ENCODE peak calls at places on chromosome 18, in ten cellular contexts. L is SK-N-MC, D is GM12891, I is stomach, Q is breast epithelium, N is K562, G is upper lobe of left lung, J is GM23338, Y is H1, R is HepG2. E is an unnamed sample.

GRCh38 chr18:7273301-7273911 is 42.5 kb downstream of the LRRC30 start:
- DNase-seq in Y (no peak), I (peak), G (no peak), L (no peak), J (no peak), N (no peak), R (no peak), D (no peak), Q (no peak), E (peak)

GRCh38 chr18:24810561-24810960 is 350.1 kb downstream of the HRH4 start:
- DNase-seq in Y (no peak), N (no peak), I (no peak), L (no peak), R (no peak), J (no peak), G (no peak), D (no peak), Q (no peak), E (no peak)

GRCh38 chr18:77039196-77040140 is 93.1 kb downstream of the MBP start:
- DNase-seq in R (no peak), J (no peak), Q (no peak), D (no peak), N (no peak), L (no peak), G (no peak), Y (no peak), I (no peak), E (no peak)

GRCh38 chr18:59917422-59917821 is 17.6 kb downstream of the PMAIP1 start:
- DNase-seq in Q (no peak), G (no peak), I (no peak), L (no peak), R (no peak), N (peak), Y (no peak), J (peak), D (no peak), E (no peak)

GRCh38 chr18:26471027-26471426 is 77.3 kb downstream of the KCTD1 start:
- DNase-seq in Q (no peak), R (no peak), J (no peak), L (no peak), I (no peak), Y (no peak), D (no peak), N (no peak), G (no peak), E (no peak)

GRCh38 chr18:63410792-63411191 is 11.5 kb downstream of the VPS4B start:
- DNase-seq in I (no peak), D (no peak), G (no peak), Y (no peak), L (no peak), J (no peak), N (no peak), R (peak), Q (no peak), E (no peak)

GRCh38 chr18:60017371-60017770 is 117.6 kb downstream of the PMAIP1 start:
- DNase-seq in I (no peak), D (no peak), Q (no peak), J (no peak), Y (no peak), N (no peak), G (peak), R (no peak), L (no peak), E (no peak)

GRCh38 chr18:59220164-59220783 is 316 bp downstream of the GRP start:
- DNase-seq in R (no peak), J (peak), D (peak), L (no peak), G (peak), Y (no peak), N (no peak), Q (no peak), I (no peak), E (no peak)

GRCh38 chr18:13551305-13551603 is 175.1 kb downstream of the FAM210A start:
- DNase-seq in G (no peak), L (no peak), Q (no peak), N (no peak), D (no peak), I (no peak), Y (no peak), J (no peak), R (no peak), E (no peak)

GRCh38 chr18:63131106-63131943 is 188.2 kb downstream of the BCL2 start:
- DNase-seq in D (no peak), R (peak), G (no peak), N (peak), Y (no peak), J (peak), L (no peak), Q (no peak), I (no peak), E (no peak)

GRCh38 chr18:79870369-79871025 is 72.8 kb downstream of the KCNG2 start:
- DNase-seq in Q (no peak), I (no peak), Y (no peak), G (no peak), J (no peak), D (no peak), R (no peak), N (no peak), L (no peak), E (peak)

GRCh38 chr18:34740724-34741123 is 30.6 kb downstream of the DTNA start:
- DNase-seq in Q (no peak), G (no peak), L (no peak), J (no peak), D (no peak), R (no peak), Y (no peak), N (no peak), I (no peak), E (no peak)

GRCh38 chr18:13502585-13502984 is 223.8 kb downstream of the FAM210A start:
- DNase-seq in J (no peak), R (no peak), G (no peak), L (no peak), N (no peak), D (no peak), Y (no peak), I (no peak), Q (no peak), E (no peak)

GRCh38 chr18:55685638-55686037 is 97.6 kb upstream of the TCF4 start:
- DNase-seq in R (no peak), Y (no peak), Q (no peak), I (no peak), L (no peak), J (no peak), D (no peak), N (no peak), G (no peak), E (no peak)

GRCh38 chr18:24992491-24992890 is 359.5 kb downstream of the ZNF521 start:
- DNase-seq in R (no peak), G (no peak), Q (no peak), D (no peak), Y (no peak), L (no peak), I (no peak), N (no peak), J (no peak), E (no peak)

GRCh38 chr18:67282796-67283195 is 233.7 kb downstream of the DSEL start:
- DNase-seq in Y (no peak), D (no peak), L (no peak), N (no peak), G (no peak), Q (no peak), I (no peak), R (no peak), J (peak), E (no peak)

GRCh38 chr18:59536181-59536580 is 161.0 kb downstream of the CCBE1 start:
- DNase-seq in Q (no peak), J (no peak), L (no peak), N (no peak), G (no peak), Y (no peak), I (no peak), D (no peak), R (no peak), E (no peak)

GRCh38 chr18:32289480-32290075 is 99.7 kb downstream of the MEP1B start:
- DNase-seq in G (no peak), L (no peak), Y (no peak), Q (no peak), N (peak), R (peak), J (peak), I (peak), D (peak), E (no peak)

GRCh38 chr18:13376298-13376840 is 157.8 kb downstream of the LDLRAD4 start:
- DNase-seq in Q (no peak), I (no peak), J (no peak), R (no peak), Y (no peak), D (no peak), L (no peak), G (peak), N (no peak), E (no peak)

GRCh38 chr18:27860701-27861107 is 316.2 kb downstream of the CDH2 start:
- DNase-seq in Y (no peak), L (no peak), D (no peak), N (no peak), G (no peak), J (no peak), R (peak), Q (no peak), I (no peak), E (no peak)

GRCh38 chr18:56651771-56652092 is 573 bp downstream of the WDR7 start:
- DNase-seq in G (no peak), R (no peak), N (no peak), D (no peak), L (no peak), Y (no peak), I (no peak), Q (no peak), J (no peak), E (no peak)

GRCh38 chr18:79697178-79697577 is 17.6 kb downstream of the CTDP1 start:
- DNase-seq in J (no peak), N (no peak), I (no peak), R (no peak), L (no peak), D (no peak), Y (no peak), Q (no peak), G (no peak), E (no peak)

GRCh38 chr18:57435851-57436192 is 648 bp downstream of the ONECUT2 start:
- DNase-seq in Y (no peak), G (no peak), D (no peak), N (no peak), Q (no peak), L (no peak), J (peak), R (no peak), I (no peak), E (no peak)

GRCh38 chr18:80022613-80023012 is 11.6 kb upstream of the RBFA start:
- DNase-seq in Y (no peak), J (peak), D (no peak), R (no peak), L (no peak), N (peak), I (no peak), Q (no peak), G (no peak), E (no peak)

GRCh38 chr18:61554117-61554776 is 221.0 kb downstream of the CDH20 start:
- DNase-seq in G (peak), D (no peak), I (no peak), N (no peak), R (no peak), Q (no peak), L (no peak), J (peak), Y (no peak), E (peak)

GRCh38 chr18:55821219-55821618 is 233.2 kb upstream of the TCF4 start:
- DNase-seq in R (no peak), J (no peak), G (no peak), N (no peak), I (no peak), D (no peak), Y (no peak), L (no peak), Q (no peak), E (no peak)

GRCh38 chr18:79961527-79962291 is 2.7 kb upstream of the HSBP1L1 start:
- DNase-seq in Q (no peak), R (peak), I (no peak), N (peak), D (no peak), Y (no peak), G (peak), L (no peak), J (no peak), E (peak)

GRCh38 chr18:50636366-50637057 is 76.6 kb downstream of the MAPK4 start:
- DNase-seq in N (no peak), R (no peak), I (no peak), Q (no peak), G (no peak), J (no peak), Y (no peak), D (no peak), L (no peak), E (no peak)

GRCh38 chr18:25896178-25896780 is 194.1 kb downstream of the SS18 start:
- DNase-seq in J (peak), N (peak), Q (no peak), G (no peak), Y (no peak), L (peak), D (peak), I (no peak), R (peak), E (no peak)

GRCh38 chr18:31680836-31681568 is 3.4 kb downstream of the B4GALT6 start:
- DNase-seq in G (no peak), L (no peak), R (no peak), D (no peak), I (no peak), Q (no peak), Y (no peak), J (peak), N (peak), E (no peak)

GRCh38 chr18:79872852-79873444 is 75.2 kb downstream of the KCNG2 start:
- DNase-seq in I (no peak), Y (no peak), N (no peak), L (no peak), G (peak), D (no peak), Q (no peak), R (no peak), J (no peak), E (peak)

GRCh38 chr18:48575658-48576453 is 37.0 kb downstream of the CTIF start:
- DNase-seq in G (peak), Y (no peak), R (peak), I (peak), Q (no peak), L (no peak), J (no peak), D (no peak), N (no peak), E (peak)

GRCh38 chr18:34120294-34120693 is 104.4 kb downstream of the NOL4 start:
- DNase-seq in D (no peak), J (no peak), Q (no peak), G (no peak), N (no peak), L (no peak), I (no peak), R (no peak), Y (no peak), E (no peak)

GRCh38 chr18:48955528-48956261 is 4.9 kb upstream of the SMAD7 start:
- DNase-seq in G (no peak), R (no peak), D (no peak), L (no peak), Y (no peak), I (peak), N (peak), Q (no peak), J (peak), E (peak)

GRCh38 chr18:61136852-61137251 is 196.4 kb upstream of the CDH20 start:
- DNase-seq in Q (no peak), I (no peak), R (no peak), D (no peak), G (no peak), Y (no peak), J (no peak), N (no peak), L (no peak), E (no peak)

GRCh38 chr18:62637807-62638687 is 77.3 kb upstream of the PHLPP1 start:
- DNase-seq in D (peak), J (peak), R (peak), N (peak), G (no peak), Y (peak), L (peak), Q (no peak), I (peak), E (no peak)

GRCh38 chr18:57466745-57467144 is 31.6 kb downstream of the ONECUT2 start:
- DNase-seq in L (no peak), G (no peak), Q (no peak), J (peak), R (no peak), I (no peak), D (no peak), N (no peak), Y (no peak), E (no peak)

GRCh38 chr18:48453330-48454063 is 44.3 kb upstream of the ZBTB7C start:
- DNase-seq in N (no peak), Y (no peak), I (no peak), D (no peak), L (no peak), G (no peak), Q (peak), R (no peak), J (no peak), E (no peak)

GRCh38 chr18:54973046-54973445 is 13.8 kb upstream of the CCDC68 start:
- DNase-seq in D (no peak), N (no peak), L (no peak), Y (no peak), Q (no peak), I (no peak), J (no peak), R (no peak), G (no peak), E (no peak)

GRCh38 chr18:77608807-77609206 is 359.2 kb downstream of the GALR1 start:
- DNase-seq in J (no peak), N (no peak), L (no peak), G (no peak), I (no peak), D (no peak), Y (no peak), R (no peak), Q (no peak), E (no peak)

GRCh38 chr18:42292654-42293053 is 337.6 kb downstream of the PIK3C3 start:
- DNase-seq in L (no peak), I (no peak), Y (no peak), N (no peak), D (no peak), J (no peak), R (no peak), G (no peak), Q (no peak), E (no peak)

GRCh38 chr18:42296192-42296591 is 341.2 kb downstream of the PIK3C3 start:
- DNase-seq in Q (no peak), J (no peak), Y (no peak), R (no peak), G (no peak), N (no peak), I (no peak), D (no peak), L (no peak), E (no peak)

GRCh38 chr18:42287047-42287446 is 332.0 kb downstream of the PIK3C3 start:
- DNase-seq in J (no peak), R (no peak), N (no peak), L (no peak), I (no peak), D (no peak), Q (no peak), G (no peak), Y (no peak), E (no peak)

GRCh38 chr18:42289526-42289925 is 334.5 kb downstream of the PIK3C3 start:
- DNase-seq in Y (no peak), Q (no peak), R (no peak), D (no peak), I (no peak), L (no peak), G (no peak), J (peak), N (no peak), E (no peak)

DNA sequence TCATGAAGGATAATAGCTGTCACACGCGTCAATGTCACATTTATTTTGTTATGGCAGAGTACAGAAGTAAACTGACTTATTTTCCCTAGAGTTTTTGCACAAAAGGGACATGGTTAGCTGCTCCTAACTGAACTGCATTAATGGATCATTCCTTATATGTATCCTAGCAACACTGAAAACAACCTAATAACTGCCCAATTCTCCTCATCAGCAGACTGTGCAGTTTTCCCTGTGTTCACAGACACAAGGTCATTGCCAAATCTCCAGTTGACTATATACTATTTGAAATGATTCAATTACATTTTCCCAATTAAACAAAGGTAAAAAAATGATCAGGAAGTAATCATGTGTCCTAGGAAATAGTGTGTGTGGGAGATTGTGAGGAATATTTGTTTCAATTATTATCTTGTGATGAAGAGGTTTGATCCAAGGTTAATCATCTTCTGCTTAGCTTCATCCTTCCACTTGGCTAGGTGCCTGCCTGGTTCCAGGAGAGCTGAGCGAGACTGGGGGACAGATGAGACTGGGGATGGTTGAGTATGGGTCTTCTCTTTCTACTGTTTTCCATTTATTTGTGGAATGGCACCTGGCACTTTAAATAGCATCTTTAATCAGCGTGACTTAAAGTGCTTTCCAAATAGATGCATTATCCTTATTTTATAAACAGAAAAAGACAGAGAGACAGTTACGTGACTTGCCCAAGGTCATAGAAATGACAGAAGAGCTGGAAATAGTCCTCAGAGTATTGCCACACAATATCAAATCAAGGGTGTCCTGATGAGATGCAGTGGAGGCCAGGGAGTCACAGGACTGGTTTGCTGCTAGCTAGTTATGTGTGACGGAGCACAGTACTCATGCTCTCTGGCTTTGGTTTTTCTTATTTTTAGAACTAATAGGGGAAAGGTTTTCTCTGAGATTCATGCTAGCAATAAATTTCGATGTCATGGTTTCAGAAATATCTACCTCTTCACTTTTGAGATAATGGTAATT is 335.6 kb downstream of the PIK3C3 start:
- DNase-seq in I (no peak), G (no peak), J (no peak), N (no peak), Y (no peak), R (no peak), L (no peak), Q (no peak), D (no peak), E (no peak)
- TF ChIP-seq POLR2AphosphoS5 in I (no peak), G (no peak), J (no peak), N (no peak), Y (no peak), R (no peak), L (no peak), Q (no peak), D (no peak), E (no peak)

GRCh38 chr18:23531912-23532311 is 28.6 kb downstream of the RMC1 start:
- DNase-seq in D (no peak), N (no peak), G (no peak), J (no peak), Y (no peak), L (no peak), I (no peak), R (no peak), Q (no peak), E (no peak)
- TF ChIP-seq POLR2AphosphoS5 in D (no peak), N (no peak), G (no peak), J (no peak), Y (no peak), L (no peak), I (no peak), R (no peak), Q (no peak), E (no peak)

DNA sequence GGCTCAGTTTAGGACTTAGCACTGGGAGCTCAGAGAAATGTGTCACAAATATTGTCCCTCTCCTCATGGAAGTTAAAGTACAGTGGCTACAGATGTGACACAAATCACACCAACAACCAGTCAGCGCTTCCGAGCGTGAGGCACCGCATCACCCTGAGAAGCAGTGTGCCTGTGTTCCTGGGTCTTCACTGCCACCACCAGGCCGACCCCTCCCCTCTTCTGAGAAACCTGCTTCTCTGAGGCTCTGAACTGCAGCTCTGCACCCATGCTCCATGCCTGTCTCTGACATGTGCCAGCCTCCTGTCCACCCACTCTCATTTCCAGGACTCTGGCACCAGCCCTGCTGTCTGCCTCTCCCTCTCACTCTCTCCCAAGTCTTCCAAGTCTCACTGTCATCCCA is 73.7 kb downstream of the FBXO15 start:
- DNase-seq in R (no peak), N (no peak), Y (no peak), Q (no peak), D (no peak), L (no peak), I (no peak), J (no peak), G (no peak), E (no peak)
- TF ChIP-seq POLR2AphosphoS5 in R (no peak), N (no peak), Y (no peak), Q (no peak), D (no peak), L (no peak), I (no peak), J (no peak), G (no peak), E (no peak)

GRCh38 chr18:21704603-21705364 is at the start of gene ABHD3:
- DNase-seq in I (peak), R (peak), Q (peak), D (peak), L (no peak), G (peak), J (peak), N (peak), Y (peak), E (peak)
- TF ChIP-seq POLR2AphosphoS5 in I (peak), R (peak), Q (peak), D (peak), L (peak), G (peak), J (peak), N (peak), Y (peak), E (peak)